ENCODE peak calls at places on chromosomes 16 and 17, in ten cellular contexts. One of them, this sample, is unnamed.

GRCh38 chr17:12395733-12396354 is 269.8 kb upstream of the MYOCD start:
- DNase-seq in Calu3: peak; percentile 6
- DNase-seq in omental fat pad: no peak
- DNase-seq in A549: peak; percentile 61
- DNase-seq in stimulated activated CD8-positive, alpha-beta memory T cell treated with anti-CD3 and anti-CD28 coated beads, Interleukin-4, amount 100 ng/mL, for 24 hours: no peak
- DNase-seq in stimulated activated CD4-positive, alpha-beta T cell treated with anti-CD3 and anti-CD28 coated beads, Interleukin-1b, Interleukin-23, amount 100 ng/mL, for 1 hour: no peak
- DNase-seq in H9: peak; percentile 68
- DNase-seq in dorsolateral prefrontal cortex: no peak
- DNase-seq in NCI-H510A treated with DMSO at 0.1 percent for 48 hours: no peak
- DNase-seq in cardiac muscle cell: peak; percentile 25
- DNase-seq in this sample: no peak

GRCh38 chr16:8634991-8635736 is 13.7 kb downstream of the METTL22 start:
- DNase-seq in Calu3: peak; percentile 11
- DNase-seq in omental fat pad: no peak
- DNase-seq in A549: peak; percentile 64
- DNase-seq in stimulated activated CD8-positive, alpha-beta memory T cell treated with anti-CD3 and anti-CD28 coated beads, Interleukin-4, amount 100 ng/mL, for 24 hours: no peak
- DNase-seq in stimulated activated CD4-positive, alpha-beta T cell treated with anti-CD3 and anti-CD28 coated beads, Interleukin-1b, Interleukin-23, amount 100 ng/mL, for 1 hour: no peak
- DNase-seq in H9: peak; percentile 74
- DNase-seq in dorsolateral prefrontal cortex: no peak
- DNase-seq in NCI-H510A treated with DMSO at 0.1 percent for 48 hours: no peak
- DNase-seq in cardiac muscle cell: peak; percentile 48
- DNase-seq in this sample: no peak

GRCh38 chr16:17839272-17839671 is 368.5 kb upstream of the XYLT1 start:
- DNase-seq in Calu3: no peak
- DNase-seq in omental fat pad: no peak
- DNase-seq in A549: no peak
- DNase-seq in stimulated activated CD8-positive, alpha-beta memory T cell treated with anti-CD3 and anti-CD28 coated beads, Interleukin-4, amount 100 ng/mL, for 24 hours: no peak
- DNase-seq in stimulated activated CD4-positive, alpha-beta T cell treated with anti-CD3 and anti-CD28 coated beads, Interleukin-1b, Interleukin-23, amount 100 ng/mL, for 1 hour: no peak
- DNase-seq in H9: no peak
- DNase-seq in dorsolateral prefrontal cortex: no peak
- DNase-seq in NCI-H510A treated with DMSO at 0.1 percent for 48 hours: no peak
- DNase-seq in cardiac muscle cell: no peak
- DNase-seq in this sample: no peak

GRCh38 chr16:47731252-47731651 is 270.1 kb downstream of the PHKB start:
- DNase-seq in Calu3: no peak
- DNase-seq in omental fat pad: no peak
- DNase-seq in A549: no peak
- DNase-seq in stimulated activated CD8-positive, alpha-beta memory T cell treated with anti-CD3 and anti-CD28 coated beads, Interleukin-4, amount 100 ng/mL, for 24 hours: no peak
- DNase-seq in stimulated activated CD4-positive, alpha-beta T cell treated with anti-CD3 and anti-CD28 coated beads, Interleukin-1b, Interleukin-23, amount 100 ng/mL, for 1 hour: no peak
- DNase-seq in H9: no peak
- DNase-seq in dorsolateral prefrontal cortex: no peak
- DNase-seq in NCI-H510A treated with DMSO at 0.1 percent for 48 hours: no peak
- DNase-seq in cardiac muscle cell: no peak
- DNase-seq in this sample: no peak

GRCh38 chr17:58756246-58757161 is 850 bp downstream of the PPM1E start:
- DNase-seq in Calu3: no peak
- DNase-seq in omental fat pad: no peak
- DNase-seq in A549: no peak
- DNase-seq in stimulated activated CD8-positive, alpha-beta memory T cell treated with anti-CD3 and anti-CD28 coated beads, Interleukin-4, amount 100 ng/mL, for 24 hours: no peak
- DNase-seq in stimulated activated CD4-positive, alpha-beta T cell treated with anti-CD3 and anti-CD28 coated beads, Interleukin-1b, Interleukin-23, amount 100 ng/mL, for 1 hour: no peak
- DNase-seq in H9: peak; percentile 48
- DNase-seq in dorsolateral prefrontal cortex: peak; percentile 54
- DNase-seq in NCI-H510A treated with DMSO at 0.1 percent for 48 hours: peak; percentile 49
- DNase-seq in cardiac muscle cell: peak; percentile 35
- DNase-seq in this sample: peak; percentile 45

GRCh38 chr16:88348377-88349152 is 34.2 kb upstream of the ZNF469 start:
- DNase-seq in Calu3: no peak
- DNase-seq in omental fat pad: no peak
- DNase-seq in A549: no peak
- DNase-seq in stimulated activated CD8-positive, alpha-beta memory T cell treated with anti-CD3 and anti-CD28 coated beads, Interleukin-4, amount 100 ng/mL, for 24 hours: no peak
- DNase-seq in stimulated activated CD4-positive, alpha-beta T cell treated with anti-CD3 and anti-CD28 coated beads, Interleukin-1b, Interleukin-23, amount 100 ng/mL, for 1 hour: no peak
- DNase-seq in H9: no peak
- DNase-seq in dorsolateral prefrontal cortex: no peak
- DNase-seq in NCI-H510A treated with DMSO at 0.1 percent for 48 hours: no peak
- DNase-seq in cardiac muscle cell: no peak
- DNase-seq in this sample: no peak

GRCh38 chr17:34542700-34543336 is 36.6 kb upstream of the TMEM132E start:
- DNase-seq in Calu3: peak; percentile 50
- DNase-seq in omental fat pad: peak; percentile 40
- DNase-seq in A549: peak; percentile 30
- DNase-seq in stimulated activated CD8-positive, alpha-beta memory T cell treated with anti-CD3 and anti-CD28 coated beads, Interleukin-4, amount 100 ng/mL, for 24 hours: peak; percentile 19
- DNase-seq in stimulated activated CD4-positive, alpha-beta T cell treated with anti-CD3 and anti-CD28 coated beads, Interleukin-1b, Interleukin-23, amount 100 ng/mL, for 1 hour: peak; percentile 31
- DNase-seq in H9: peak; percentile 68
- DNase-seq in dorsolateral prefrontal cortex: peak; percentile 52
- DNase-seq in NCI-H510A treated with DMSO at 0.1 percent for 48 hours: no peak
- DNase-seq in cardiac muscle cell: peak; percentile 46
- DNase-seq in this sample: peak; percentile 42

GRCh38 chr17:21573961-21574610 is 118.2 kb upstream of the KCNJ18 start:
- DNase-seq in Calu3: no peak
- DNase-seq in omental fat pad: no peak
- DNase-seq in A549: no peak
- DNase-seq in stimulated activated CD8-positive, alpha-beta memory T cell treated with anti-CD3 and anti-CD28 coated beads, Interleukin-4, amount 100 ng/mL, for 24 hours: no peak
- DNase-seq in stimulated activated CD4-positive, alpha-beta T cell treated with anti-CD3 and anti-CD28 coated beads, Interleukin-1b, Interleukin-23, amount 100 ng/mL, for 1 hour: peak; percentile 12
- DNase-seq in H9: no peak
- DNase-seq in dorsolateral prefrontal cortex: peak; percentile 86
- DNase-seq in NCI-H510A treated with DMSO at 0.1 percent for 48 hours: peak; percentile 70
- DNase-seq in cardiac muscle cell: no peak
- DNase-seq in this sample: no peak

GRCh38 chr16:51391798-51392511 is 240.9 kb upstream of the SALL1 start:
- DNase-seq in Calu3: no peak
- DNase-seq in omental fat pad: no peak
- DNase-seq in A549: no peak
- DNase-seq in stimulated activated CD8-positive, alpha-beta memory T cell treated with anti-CD3 and anti-CD28 coated beads, Interleukin-4, amount 100 ng/mL, for 24 hours: no peak
- DNase-seq in stimulated activated CD4-positive, alpha-beta T cell treated with anti-CD3 and anti-CD28 coated beads, Interleukin-1b, Interleukin-23, amount 100 ng/mL, for 1 hour: no peak
- DNase-seq in H9: peak; percentile 84
- DNase-seq in dorsolateral prefrontal cortex: no peak
- DNase-seq in NCI-H510A treated with DMSO at 0.1 percent for 48 hours: no peak
- DNase-seq in cardiac muscle cell: peak; percentile 25
- DNase-seq in this sample: no peak

GRCh38 chr16:77589071-77589755 is 133.1 kb upstream of the NUDT7 start:
- DNase-seq in Calu3: no peak
- DNase-seq in omental fat pad: no peak
- DNase-seq in A549: no peak
- DNase-seq in stimulated activated CD8-positive, alpha-beta memory T cell treated with anti-CD3 and anti-CD28 coated beads, Interleukin-4, amount 100 ng/mL, for 24 hours: no peak
- DNase-seq in stimulated activated CD4-positive, alpha-beta T cell treated with anti-CD3 and anti-CD28 coated beads, Interleukin-1b, Interleukin-23, amount 100 ng/mL, for 1 hour: no peak
- DNase-seq in H9: no peak
- DNase-seq in dorsolateral prefrontal cortex: no peak
- DNase-seq in NCI-H510A treated with DMSO at 0.1 percent for 48 hours: no peak
- DNase-seq in cardiac muscle cell: no peak
- DNase-seq in this sample: no peak

GRCh38 chr17:57989011-57989345 is 924 bp upstream of the VEZF1 start:
- DNase-seq in Calu3: peak; percentile 34
- DNase-seq in omental fat pad: no peak
- DNase-seq in A549: peak; percentile 72
- DNase-seq in stimulated activated CD8-positive, alpha-beta memory T cell treated with anti-CD3 and anti-CD28 coated beads, Interleukin-4, amount 100 ng/mL, for 24 hours: no peak
- DNase-seq in stimulated activated CD4-positive, alpha-beta T cell treated with anti-CD3 and anti-CD28 coated beads, Interleukin-1b, Interleukin-23, amount 100 ng/mL, for 1 hour: no peak
- DNase-seq in H9: no peak
- DNase-seq in dorsolateral prefrontal cortex: no peak
- DNase-seq in NCI-H510A treated with DMSO at 0.1 percent for 48 hours: peak; percentile 62
- DNase-seq in cardiac muscle cell: peak; percentile 38
- DNase-seq in this sample: no peak

GRCh38 chr16:58125781-58126335 is 3.3 kb downstream of the CFAP20 start:
- DNase-seq in Calu3: no peak
- DNase-seq in omental fat pad: no peak
- DNase-seq in A549: no peak
- DNase-seq in stimulated activated CD8-positive, alpha-beta memory T cell treated with anti-CD3 and anti-CD28 coated beads, Interleukin-4, amount 100 ng/mL, for 24 hours: no peak
- DNase-seq in stimulated activated CD4-positive, alpha-beta T cell treated with anti-CD3 and anti-CD28 coated beads, Interleukin-1b, Interleukin-23, amount 100 ng/mL, for 1 hour: no peak
- DNase-seq in H9: no peak
- DNase-seq in dorsolateral prefrontal cortex: no peak
- DNase-seq in NCI-H510A treated with DMSO at 0.1 percent for 48 hours: no peak
- DNase-seq in cardiac muscle cell: no peak
- DNase-seq in this sample: no peak

GRCh38 chr16:70735141-70735979 is 49.5 kb upstream of the MTSS2 start:
- DNase-seq in Calu3: no peak
- DNase-seq in omental fat pad: no peak
- DNase-seq in A549: no peak
- DNase-seq in stimulated activated CD8-positive, alpha-beta memory T cell treated with anti-CD3 and anti-CD28 coated beads, Interleukin-4, amount 100 ng/mL, for 24 hours: no peak
- DNase-seq in stimulated activated CD4-positive, alpha-beta T cell treated with anti-CD3 and anti-CD28 coated beads, Interleukin-1b, Interleukin-23, amount 100 ng/mL, for 1 hour: no peak
- DNase-seq in H9: peak; percentile 45
- DNase-seq in dorsolateral prefrontal cortex: no peak
- DNase-seq in NCI-H510A treated with DMSO at 0.1 percent for 48 hours: no peak
- DNase-seq in cardiac muscle cell: no peak
- DNase-seq in this sample: no peak

GRCh38 chr16:24850289-24850931 is 4.6 kb downstream of the SLC5A11 start:
- DNase-seq in Calu3: peak; percentile 29
- DNase-seq in omental fat pad: no peak
- DNase-seq in A549: no peak
- DNase-seq in stimulated activated CD8-positive, alpha-beta memory T cell treated with anti-CD3 and anti-CD28 coated beads, Interleukin-4, amount 100 ng/mL, for 24 hours: no peak
- DNase-seq in stimulated activated CD4-positive, alpha-beta T cell treated with anti-CD3 and anti-CD28 coated beads, Interleukin-1b, Interleukin-23, amount 100 ng/mL, for 1 hour: no peak
- DNase-seq in H9: no peak
- DNase-seq in dorsolateral prefrontal cortex: no peak
- DNase-seq in NCI-H510A treated with DMSO at 0.1 percent for 48 hours: no peak
- DNase-seq in cardiac muscle cell: no peak
- DNase-seq in this sample: no peak

GRCh38 chr17:76152580-76152979 is 11.5 kb upstream of the FOXJ1 start:
- DNase-seq in Calu3: no peak
- DNase-seq in omental fat pad: no peak
- DNase-seq in A549: no peak
- DNase-seq in stimulated activated CD8-positive, alpha-beta memory T cell treated with anti-CD3 and anti-CD28 coated beads, Interleukin-4, amount 100 ng/mL, for 24 hours: no peak
- DNase-seq in stimulated activated CD4-positive, alpha-beta T cell treated with anti-CD3 and anti-CD28 coated beads, Interleukin-1b, Interleukin-23, amount 100 ng/mL, for 1 hour: no peak
- DNase-seq in H9: peak; percentile 70
- DNase-seq in dorsolateral prefrontal cortex: no peak
- DNase-seq in NCI-H510A treated with DMSO at 0.1 percent for 48 hours: no peak
- DNase-seq in cardiac muscle cell: no peak
- DNase-seq in this sample: no peak

GRCh38 chr16:30032083-30032819 is 1.2 kb upstream of the TLCD3B start:
- DNase-seq in Calu3: peak; percentile 74
- DNase-seq in omental fat pad: no peak
- DNase-seq in A549: peak; percentile 79
- DNase-seq in stimulated activated CD8-positive, alpha-beta memory T cell treated with anti-CD3 and anti-CD28 coated beads, Interleukin-4, amount 100 ng/mL, for 24 hours: peak; percentile 46
- DNase-seq in stimulated activated CD4-positive, alpha-beta T cell treated with anti-CD3 and anti-CD28 coated beads, Interleukin-1b, Interleukin-23, amount 100 ng/mL, for 1 hour: no peak
- DNase-seq in H9: peak; percentile 87
- DNase-seq in dorsolateral prefrontal cortex: peak; percentile 81
- DNase-seq in NCI-H510A treated with DMSO at 0.1 percent for 48 hours: peak; percentile 86
- DNase-seq in cardiac muscle cell: peak; percentile 71
- DNase-seq in this sample: peak; percentile 83

GRCh38 chr16:24075929-24076716 is 180.0 kb upstream of the CACNG3 start:
- DNase-seq in Calu3: peak; percentile 26
- DNase-seq in omental fat pad: no peak
- DNase-seq in A549: no peak
- DNase-seq in stimulated activated CD8-positive, alpha-beta memory T cell treated with anti-CD3 and anti-CD28 coated beads, Interleukin-4, amount 100 ng/mL, for 24 hours: no peak
- DNase-seq in stimulated activated CD4-positive, alpha-beta T cell treated with anti-CD3 and anti-CD28 coated beads, Interleukin-1b, Interleukin-23, amount 100 ng/mL, for 1 hour: no peak
- DNase-seq in H9: peak; percentile 41
- DNase-seq in dorsolateral prefrontal cortex: no peak
- DNase-seq in NCI-H510A treated with DMSO at 0.1 percent for 48 hours: no peak
- DNase-seq in cardiac muscle cell: peak; percentile 20
- DNase-seq in this sample: peak; percentile 38

GRCh38 chr17:12673788-12674187 is 8.1 kb downstream of the MYOCD start:
- DNase-seq in Calu3: no peak
- DNase-seq in omental fat pad: no peak
- DNase-seq in A549: no peak
- DNase-seq in stimulated activated CD8-positive, alpha-beta memory T cell treated with anti-CD3 and anti-CD28 coated beads, Interleukin-4, amount 100 ng/mL, for 24 hours: no peak
- DNase-seq in stimulated activated CD4-positive, alpha-beta T cell treated with anti-CD3 and anti-CD28 coated beads, Interleukin-1b, Interleukin-23, amount 100 ng/mL, for 1 hour: no peak
- DNase-seq in H9: no peak
- DNase-seq in dorsolateral prefrontal cortex: no peak
- DNase-seq in NCI-H510A treated with DMSO at 0.1 percent for 48 hours: no peak
- DNase-seq in cardiac muscle cell: no peak
- DNase-seq in this sample: no peak

GRCh38 chr17:38702900-38703741 is 2.0 kb upstream of the MLLT6 start:
- DNase-seq in Calu3: peak; percentile 56
- DNase-seq in omental fat pad: no peak
- DNase-seq in A549: no peak
- DNase-seq in stimulated activated CD8-positive, alpha-beta memory T cell treated with anti-CD3 and anti-CD28 coated beads, Interleukin-4, amount 100 ng/mL, for 24 hours: no peak
- DNase-seq in stimulated activated CD4-positive, alpha-beta T cell treated with anti-CD3 and anti-CD28 coated beads, Interleukin-1b, Interleukin-23, amount 100 ng/mL, for 1 hour: no peak
- DNase-seq in H9: peak; percentile 46
- DNase-seq in dorsolateral prefrontal cortex: peak; percentile 16
- DNase-seq in NCI-H510A treated with DMSO at 0.1 percent for 48 hours: no peak
- DNase-seq in cardiac muscle cell: no peak
- DNase-seq in this sample: peak; percentile 50

GRCh38 chr17:28807925-28808641 is 34.5 kb downstream of the FAM222B start:
- DNase-seq in Calu3: peak; percentile 21
- DNase-seq in omental fat pad: no peak
- DNase-seq in A549: peak; percentile 78
- DNase-seq in stimulated activated CD8-positive, alpha-beta memory T cell treated with anti-CD3 and anti-CD28 coated beads, Interleukin-4, amount 100 ng/mL, for 24 hours: no peak
- DNase-seq in stimulated activated CD4-positive, alpha-beta T cell treated with anti-CD3 and anti-CD28 coated beads, Interleukin-1b, Interleukin-23, amount 100 ng/mL, for 1 hour: no peak
- DNase-seq in H9: no peak
- DNase-seq in dorsolateral prefrontal cortex: no peak
- DNase-seq in NCI-H510A treated with DMSO at 0.1 percent for 48 hours: peak; percentile 56
- DNase-seq in cardiac muscle cell: no peak
- DNase-seq in this sample: no peak

GRCh38 chr17:36001862-36002603 is 680 bp upstream of the CCL15 start:
- DNase-seq in Calu3: peak; percentile 54
- DNase-seq in omental fat pad: no peak
- DNase-seq in A549: peak; percentile 5
- DNase-seq in stimulated activated CD8-positive, alpha-beta memory T cell treated with anti-CD3 and anti-CD28 coated beads, Interleukin-4, amount 100 ng/mL, for 24 hours: no peak
- DNase-seq in stimulated activated CD4-positive, alpha-beta T cell treated with anti-CD3 and anti-CD28 coated beads, Interleukin-1b, Interleukin-23, amount 100 ng/mL, for 1 hour: no peak
- DNase-seq in H9: peak; percentile 22
- DNase-seq in dorsolateral prefrontal cortex: no peak
- DNase-seq in NCI-H510A treated with DMSO at 0.1 percent for 48 hours: no peak
- DNase-seq in cardiac muscle cell: peak; percentile 37
- DNase-seq in this sample: no peak

GRCh38 chr16:9014389-9014788 is 50.7 kb upstream of the USP7 start:
- DNase-seq in Calu3: no peak
- DNase-seq in omental fat pad: no peak
- DNase-seq in A549: no peak
- DNase-seq in stimulated activated CD8-positive, alpha-beta memory T cell treated with anti-CD3 and anti-CD28 coated beads, Interleukin-4, amount 100 ng/mL, for 24 hours: no peak
- DNase-seq in stimulated activated CD4-positive, alpha-beta T cell treated with anti-CD3 and anti-CD28 coated beads, Interleukin-1b, Interleukin-23, amount 100 ng/mL, for 1 hour: no peak
- DNase-seq in H9: no peak
- DNase-seq in dorsolateral prefrontal cortex: no peak
- DNase-seq in NCI-H510A treated with DMSO at 0.1 percent for 48 hours: no peak
- DNase-seq in cardiac muscle cell: no peak
- DNase-seq in this sample: no peak

GRCh38 chr16:27369806-27370205 is 32.2 kb upstream of the IL21R start:
- DNase-seq in Calu3: no peak
- DNase-seq in omental fat pad: no peak
- DNase-seq in A549: no peak
- DNase-seq in stimulated activated CD8-positive, alpha-beta memory T cell treated with anti-CD3 and anti-CD28 coated beads, Interleukin-4, amount 100 ng/mL, for 24 hours: no peak
- DNase-seq in stimulated activated CD4-positive, alpha-beta T cell treated with anti-CD3 and anti-CD28 coated beads, Interleukin-1b, Interleukin-23, amount 100 ng/mL, for 1 hour: no peak
- DNase-seq in H9: no peak
- DNase-seq in dorsolateral prefrontal cortex: no peak
- DNase-seq in NCI-H510A treated with DMSO at 0.1 percent for 48 hours: no peak
- DNase-seq in cardiac muscle cell: no peak
- DNase-seq in this sample: no peak

GRCh38 chr16:85872666-85873561 is 26.0 kb upstream of the IRF8 start:
- DNase-seq in Calu3: no peak
- DNase-seq in omental fat pad: no peak
- DNase-seq in A549: no peak
- DNase-seq in stimulated activated CD8-positive, alpha-beta memory T cell treated with anti-CD3 and anti-CD28 coated beads, Interleukin-4, amount 100 ng/mL, for 24 hours: no peak
- DNase-seq in stimulated activated CD4-positive, alpha-beta T cell treated with anti-CD3 and anti-CD28 coated beads, Interleukin-1b, Interleukin-23, amount 100 ng/mL, for 1 hour: no peak
- DNase-seq in H9: no peak
- DNase-seq in dorsolateral prefrontal cortex: no peak
- DNase-seq in NCI-H510A treated with DMSO at 0.1 percent for 48 hours: no peak
- DNase-seq in cardiac muscle cell: no peak
- DNase-seq in this sample: no peak

GRCh38 chr16:84896847-84897246 is 77.1 kb downstream of the CRISPLD2 start:
- DNase-seq in Calu3: no peak
- DNase-seq in omental fat pad: no peak
- DNase-seq in A549: no peak
- DNase-seq in stimulated activated CD8-positive, alpha-beta memory T cell treated with anti-CD3 and anti-CD28 coated beads, Interleukin-4, amount 100 ng/mL, for 24 hours: no peak
- DNase-seq in stimulated activated CD4-positive, alpha-beta T cell treated with anti-CD3 and anti-CD28 coated beads, Interleukin-1b, Interleukin-23, amount 100 ng/mL, for 1 hour: no peak
- DNase-seq in H9: no peak
- DNase-seq in dorsolateral prefrontal cortex: no peak
- DNase-seq in NCI-H510A treated with DMSO at 0.1 percent for 48 hours: no peak
- DNase-seq in cardiac muscle cell: no peak
- DNase-seq in this sample: no peak

GRCh38 chr17:34760931-34761500 is 181.6 kb downstream of the TMEM132E start:
- DNase-seq in Calu3: no peak
- DNase-seq in omental fat pad: no peak
- DNase-seq in A549: no peak
- DNase-seq in stimulated activated CD8-positive, alpha-beta memory T cell treated with anti-CD3 and anti-CD28 coated beads, Interleukin-4, amount 100 ng/mL, for 24 hours: no peak
- DNase-seq in stimulated activated CD4-positive, alpha-beta T cell treated with anti-CD3 and anti-CD28 coated beads, Interleukin-1b, Interleukin-23, amount 100 ng/mL, for 1 hour: no peak
- DNase-seq in H9: peak; percentile 16
- DNase-seq in dorsolateral prefrontal cortex: no peak
- DNase-seq in NCI-H510A treated with DMSO at 0.1 percent for 48 hours: no peak
- DNase-seq in cardiac muscle cell: no peak
- DNase-seq in this sample: no peak